ENCODE peak calls at places on chromosomes 7 and 10, in nine cellular contexts. One of them, this sample, is unnamed.

GRCh38 chr10:15543994-15544393 is 172.9 kb upstream of the FAM171A1 start:
- DNase-seq in HEK293T: no peak
- DNase-seq in GM23248: no peak
- DNase-seq in NCI-H1694 treated with DMSO at 0.1 percent for 48 hours: no peak
- DNase-seq in Caki2: no peak
- DNase-seq in Ammon's horn: no peak
- DNase-seq in spleen: no peak
- DNase-seq in B cell: no peak
- DNase-seq in SK-MEL-5: no peak
- DNase-seq in this sample: no peak

GRCh38 chr10:57964371-57964770 is 303.3 kb downstream of the IPMK start:
- DNase-seq in HEK293T: no peak
- DNase-seq in GM23248: peak
- DNase-seq in NCI-H1694 treated with DMSO at 0.1 percent for 48 hours: no peak
- DNase-seq in Caki2: peak
- DNase-seq in Ammon's horn: peak
- DNase-seq in spleen: no peak
- DNase-seq in B cell: no peak
- DNase-seq in SK-MEL-5: no peak
- DNase-seq in this sample: peak

GRCh38 chr7:128458956-128459355 is 3.3 kb downstream of the HILPDA start:
- DNase-seq in HEK293T: no peak
- DNase-seq in GM23248: no peak
- DNase-seq in NCI-H1694 treated with DMSO at 0.1 percent for 48 hours: no peak
- DNase-seq in Caki2: no peak
- DNase-seq in Ammon's horn: no peak
- DNase-seq in spleen: no peak
- DNase-seq in B cell: no peak
- DNase-seq in SK-MEL-5: no peak
- DNase-seq in this sample: no peak

GRCh38 chr10:10811562-10811961 is 206.1 kb upstream of the CELF2 start:
- DNase-seq in HEK293T: no peak
- DNase-seq in GM23248: peak
- DNase-seq in NCI-H1694 treated with DMSO at 0.1 percent for 48 hours: no peak
- DNase-seq in Caki2: no peak
- DNase-seq in Ammon's horn: no peak
- DNase-seq in spleen: no peak
- DNase-seq in B cell: no peak
- DNase-seq in SK-MEL-5: no peak
- DNase-seq in this sample: no peak

GRCh38 chr10:74058658-74059057 is 60.7 kb downstream of the VCL start:
- DNase-seq in HEK293T: no peak
- DNase-seq in GM23248: no peak
- DNase-seq in NCI-H1694 treated with DMSO at 0.1 percent for 48 hours: no peak
- DNase-seq in Caki2: peak
- DNase-seq in Ammon's horn: no peak
- DNase-seq in spleen: no peak
- DNase-seq in B cell: peak
- DNase-seq in SK-MEL-5: no peak
- DNase-seq in this sample: peak

GRCh38 chr10:43619368-43619767 is 13.1 kb downstream of the ZNF485 start:
- DNase-seq in HEK293T: no peak
- DNase-seq in GM23248: no peak
- DNase-seq in NCI-H1694 treated with DMSO at 0.1 percent for 48 hours: no peak
- DNase-seq in Caki2: no peak
- DNase-seq in Ammon's horn: no peak
- DNase-seq in spleen: no peak
- DNase-seq in B cell: no peak
- DNase-seq in SK-MEL-5: no peak
- DNase-seq in this sample: no peak

GRCh38 chr7:116779921-116780320 is 82.5 kb upstream of the CAPZA2 start:
- DNase-seq in HEK293T: no peak
- DNase-seq in GM23248: no peak
- DNase-seq in NCI-H1694 treated with DMSO at 0.1 percent for 48 hours: no peak
- DNase-seq in Caki2: no peak
- DNase-seq in Ammon's horn: no peak
- DNase-seq in spleen: no peak
- DNase-seq in B cell: no peak
- DNase-seq in SK-MEL-5: no peak
- DNase-seq in this sample: no peak

GRCh38 chr10:114855776-114856543 is 34.4 kb downstream of the FHIP2A start:
- DNase-seq in HEK293T: no peak
- DNase-seq in GM23248: peak
- DNase-seq in NCI-H1694 treated with DMSO at 0.1 percent for 48 hours: no peak
- DNase-seq in Caki2: no peak
- DNase-seq in Ammon's horn: no peak
- DNase-seq in spleen: no peak
- DNase-seq in B cell: no peak
- DNase-seq in SK-MEL-5: no peak
- DNase-seq in this sample: no peak

GRCh38 chr10:27223964-27224363 is 16.6 kb downstream of the ACBD5 start:
- DNase-seq in HEK293T: no peak
- DNase-seq in GM23248: peak
- DNase-seq in NCI-H1694 treated with DMSO at 0.1 percent for 48 hours: no peak
- DNase-seq in Caki2: no peak
- DNase-seq in Ammon's horn: peak
- DNase-seq in spleen: peak
- DNase-seq in B cell: peak
- DNase-seq in SK-MEL-5: peak
- DNase-seq in this sample: peak

GRCh38 chr7:49643321-49643720 is 130.1 kb upstream of the VWC2 start:
- DNase-seq in HEK293T: no peak
- DNase-seq in GM23248: no peak
- DNase-seq in NCI-H1694 treated with DMSO at 0.1 percent for 48 hours: no peak
- DNase-seq in Caki2: no peak
- DNase-seq in Ammon's horn: peak
- DNase-seq in spleen: no peak
- DNase-seq in B cell: no peak
- DNase-seq in SK-MEL-5: no peak
- DNase-seq in this sample: peak

GRCh38 chr7:98133621-98134266 is 27.1 kb downstream of the LMTK2 start:
- DNase-seq in HEK293T: no peak
- DNase-seq in GM23248: peak
- DNase-seq in NCI-H1694 treated with DMSO at 0.1 percent for 48 hours: no peak
- DNase-seq in Caki2: peak
- DNase-seq in Ammon's horn: no peak
- DNase-seq in spleen: no peak
- DNase-seq in B cell: no peak
- DNase-seq in SK-MEL-5: no peak
- DNase-seq in this sample: peak

GRCh38 chr10:31864834-31865518 is 63.7 kb downstream of the ARHGAP12 start:
- DNase-seq in HEK293T: peak
- DNase-seq in GM23248: peak
- DNase-seq in NCI-H1694 treated with DMSO at 0.1 percent for 48 hours: no peak
- DNase-seq in Caki2: no peak
- DNase-seq in Ammon's horn: peak
- DNase-seq in spleen: no peak
- DNase-seq in B cell: no peak
- DNase-seq in SK-MEL-5: no peak
- DNase-seq in this sample: no peak

GRCh38 chr7:131957338-131958025 is 401.1 kb upstream of the PODXL start:
- DNase-seq in HEK293T: no peak
- DNase-seq in GM23248: no peak
- DNase-seq in NCI-H1694 treated with DMSO at 0.1 percent for 48 hours: no peak
- DNase-seq in Caki2: no peak
- DNase-seq in Ammon's horn: peak
- DNase-seq in spleen: no peak
- DNase-seq in B cell: no peak
- DNase-seq in SK-MEL-5: no peak
- DNase-seq in this sample: no peak

GRCh38 chr7:150722403-150723065 is 6.1 kb downstream of the GIMAP1 start:
- DNase-seq in HEK293T: no peak
- DNase-seq in GM23248: no peak
- DNase-seq in NCI-H1694 treated with DMSO at 0.1 percent for 48 hours: no peak
- DNase-seq in Caki2: no peak
- DNase-seq in Ammon's horn: no peak
- DNase-seq in spleen: no peak
- DNase-seq in B cell: no peak
- DNase-seq in SK-MEL-5: no peak
- DNase-seq in this sample: no peak

GRCh38 chr7:149598721-149599308 is 101.2 kb upstream of the ZNF746 start:
- DNase-seq in HEK293T: peak
- DNase-seq in GM23248: peak
- DNase-seq in NCI-H1694 treated with DMSO at 0.1 percent for 48 hours: no peak
- DNase-seq in Caki2: no peak
- DNase-seq in Ammon's horn: peak
- DNase-seq in spleen: no peak
- DNase-seq in B cell: no peak
- DNase-seq in SK-MEL-5: peak
- DNase-seq in this sample: peak

GRCh38 chr7:25949672-25950487 is 202.1 kb upstream of the NFE2L3 start:
- DNase-seq in HEK293T: peak
- DNase-seq in GM23248: peak
- DNase-seq in NCI-H1694 treated with DMSO at 0.1 percent for 48 hours: no peak
- DNase-seq in Caki2: no peak
- DNase-seq in Ammon's horn: no peak
- DNase-seq in spleen: no peak
- DNase-seq in B cell: peak
- DNase-seq in SK-MEL-5: no peak
- DNase-seq in this sample: peak

GRCh38 chr10:119724630-119725549 is 960 bp upstream of the INPP5F start:
- DNase-seq in HEK293T: peak
- DNase-seq in GM23248: peak
- DNase-seq in NCI-H1694 treated with DMSO at 0.1 percent for 48 hours: no peak
- DNase-seq in Caki2: peak
- DNase-seq in Ammon's horn: peak
- DNase-seq in spleen: no peak
- DNase-seq in B cell: peak
- DNase-seq in SK-MEL-5: peak
- DNase-seq in this sample: peak

GRCh38 chr7:5172196-5172800 is 17.7 kb upstream of the WIPI2 start:
- DNase-seq in HEK293T: no peak
- DNase-seq in GM23248: no peak
- DNase-seq in NCI-H1694 treated with DMSO at 0.1 percent for 48 hours: no peak
- DNase-seq in Caki2: no peak
- DNase-seq in Ammon's horn: no peak
- DNase-seq in spleen: no peak
- DNase-seq in B cell: no peak
- DNase-seq in SK-MEL-5: no peak
- DNase-seq in this sample: no peak

GRCh38 chr10:122342293-122343134 is 32.0 kb upstream of the PLEKHA1 start:
- DNase-seq in HEK293T: peak
- DNase-seq in GM23248: peak
- DNase-seq in NCI-H1694 treated with DMSO at 0.1 percent for 48 hours: peak
- DNase-seq in Caki2: peak
- DNase-seq in Ammon's horn: peak
- DNase-seq in spleen: no peak
- DNase-seq in B cell: peak
- DNase-seq in SK-MEL-5: peak
- DNase-seq in this sample: peak

GRCh38 chr10:34954142-34954541 is 136.0 kb downstream of the CUL2 start:
- DNase-seq in HEK293T: no peak
- DNase-seq in GM23248: no peak
- DNase-seq in NCI-H1694 treated with DMSO at 0.1 percent for 48 hours: no peak
- DNase-seq in Caki2: no peak
- DNase-seq in Ammon's horn: no peak
- DNase-seq in spleen: no peak
- DNase-seq in B cell: no peak
- DNase-seq in SK-MEL-5: no peak
- DNase-seq in this sample: no peak

GRCh38 chr7:353746-354325 is 63.9 kb downstream of the FOXL3 start:
- DNase-seq in HEK293T: no peak
- DNase-seq in GM23248: no peak
- DNase-seq in NCI-H1694 treated with DMSO at 0.1 percent for 48 hours: no peak
- DNase-seq in Caki2: no peak
- DNase-seq in Ammon's horn: peak
- DNase-seq in spleen: peak
- DNase-seq in B cell: no peak
- DNase-seq in SK-MEL-5: no peak
- DNase-seq in this sample: no peak

GRCh38 chr7:3154317-3154716 is 110.7 kb upstream of the CARD11 start:
- DNase-seq in HEK293T: no peak
- DNase-seq in GM23248: no peak
- DNase-seq in NCI-H1694 treated with DMSO at 0.1 percent for 48 hours: no peak
- DNase-seq in Caki2: no peak
- DNase-seq in Ammon's horn: no peak
- DNase-seq in spleen: peak
- DNase-seq in B cell: no peak
- DNase-seq in SK-MEL-5: no peak
- DNase-seq in this sample: no peak

GRCh38 chr10:113993489-113993932 is 50.2 kb upstream of the ADRB1 start:
- DNase-seq in HEK293T: no peak
- DNase-seq in GM23248: no peak
- DNase-seq in NCI-H1694 treated with DMSO at 0.1 percent for 48 hours: no peak
- DNase-seq in Caki2: no peak
- DNase-seq in Ammon's horn: peak
- DNase-seq in spleen: no peak
- DNase-seq in B cell: no peak
- DNase-seq in SK-MEL-5: no peak
- DNase-seq in this sample: no peak

GRCh38 chr7:24284699-24285506 is 913 bp downstream of the NPY start:
- DNase-seq in HEK293T: no peak
- DNase-seq in GM23248: no peak
- DNase-seq in NCI-H1694 treated with DMSO at 0.1 percent for 48 hours: no peak
- DNase-seq in Caki2: no peak
- DNase-seq in Ammon's horn: no peak
- DNase-seq in spleen: peak
- DNase-seq in B cell: peak
- DNase-seq in SK-MEL-5: no peak
- DNase-seq in this sample: no peak

GRCh38 chr7:50174948-50175347 is 81.9 kb upstream of the ZPBP start:
- DNase-seq in HEK293T: no peak
- DNase-seq in GM23248: no peak
- DNase-seq in NCI-H1694 treated with DMSO at 0.1 percent for 48 hours: no peak
- DNase-seq in Caki2: no peak
- DNase-seq in Ammon's horn: no peak
- DNase-seq in spleen: no peak
- DNase-seq in B cell: no peak
- DNase-seq in SK-MEL-5: no peak
- DNase-seq in this sample: no peak

GRCh38 chr7:264541-265191 is 25.3 kb upstream of the FOXL3 start:
- DNase-seq in HEK293T: no peak
- DNase-seq in GM23248: no peak
- DNase-seq in NCI-H1694 treated with DMSO at 0.1 percent for 48 hours: no peak
- DNase-seq in Caki2: no peak
- DNase-seq in Ammon's horn: no peak
- DNase-seq in spleen: peak
- DNase-seq in B cell: no peak
- DNase-seq in SK-MEL-5: no peak
- DNase-seq in this sample: no peak

GRCh38 chr7:10579561-10579960 is 394.1 kb upstream of the PHF14 start:
- DNase-seq in HEK293T: no peak
- DNase-seq in GM23248: no peak
- DNase-seq in NCI-H1694 treated with DMSO at 0.1 percent for 48 hours: no peak
- DNase-seq in Caki2: no peak
- DNase-seq in Ammon's horn: no peak
- DNase-seq in spleen: no peak
- DNase-seq in B cell: no peak
- DNase-seq in SK-MEL-5: no peak
- DNase-seq in this sample: peak

GRCh38 chr10:71522438-71523144 is 125.9 kb downstream of the CDH23 start:
- DNase-seq in HEK293T: no peak
- DNase-seq in GM23248: no peak
- DNase-seq in NCI-H1694 treated with DMSO at 0.1 percent for 48 hours: no peak
- DNase-seq in Caki2: no peak
- DNase-seq in Ammon's horn: no peak
- DNase-seq in spleen: no peak
- DNase-seq in B cell: no peak
- DNase-seq in SK-MEL-5: no peak
- DNase-seq in this sample: no peak

GRCh38 chr7:47578581-47579270 is 3.2 kb downstream of the TNS3 start:
- DNase-seq in HEK293T: no peak
- DNase-seq in GM23248: peak
- DNase-seq in NCI-H1694 treated with DMSO at 0.1 percent for 48 hours: no peak
- DNase-seq in Caki2: no peak
- DNase-seq in Ammon's horn: no peak
- DNase-seq in spleen: no peak
- DNase-seq in B cell: no peak
- DNase-seq in SK-MEL-5: peak
- DNase-seq in this sample: no peak

GRCh38 chr7:1977876-1978441 is 254.8 kb downstream of the MAD1L1 start:
- DNase-seq in HEK293T: no peak
- DNase-seq in GM23248: no peak
- DNase-seq in NCI-H1694 treated with DMSO at 0.1 percent for 48 hours: no peak
- DNase-seq in Caki2: no peak
- DNase-seq in Ammon's horn: no peak
- DNase-seq in spleen: peak
- DNase-seq in B cell: no peak
- DNase-seq in SK-MEL-5: no peak
- DNase-seq in this sample: no peak